ENCODE peak calls at places on chromosome 15, in ten cellular contexts. S is endothelial cell, E is IMR-90, D is A549, Y is psoas muscle, Z is left lung, P is fibroblast of pulmonary artery, N is H9, M is uterus, O is progenitor cell of endocrine pancreas. I is an unnamed sample.
A peak's percentile ranks its signal among the peaks of the same experiment; 100 is the strongest.

GRCh38 chr15:92435145-92435544 is 41.5 kb downstream of the ST8SIA2 start:
- DNase-seq in S (no peak), E (no peak), D (no peak), Y (no peak), Z (no peak), P (no peak), N (no peak), M (no peak), O (no peak), I (no peak)

GRCh38 chr15:94673801-94674200 is 442.4 kb downstream of the MCTP2 start:
- DNase-seq in S (no peak), E (no peak), D (no peak), Y (no peak), Z (no peak), P (no peak), N (no peak), M (no peak), O (no peak), I (no peak)

GRCh38 chr15:68969298-68969697 is 39.0 kb downstream of the SPESP1 start:
- DNase-seq in S (no peak), E (no peak), D (no peak), Y (no peak), Z (no peak), P (no peak), N (no peak), M (no peak), O (no peak), I (no peak)

GRCh38 chr15:68187559-68187958 is 17.6 kb downstream of the CALML4 start:
- DNase-seq in S (no peak), E (peak; percentile 88), D (no peak), Y (no peak), Z (no peak), P (peak; percentile 93), N (no peak), M (peak; percentile 67), O (no peak), I (no peak)

GRCh38 chr15:47194718-47195117 is 522.6 kb upstream of the SEMA6D start:
- DNase-seq in S (no peak), E (peak; percentile 66), D (no peak), Y (no peak), Z (no peak), P (peak; percentile 63), N (no peak), M (no peak), O (no peak), I (no peak)

GRCh38 chr15:37109952-37110630 is 9.7 kb upstream of the MEIS2 start:
- DNase-seq in S (no peak), E (no peak), D (no peak), Y (peak; percentile 64), Z (peak; percentile 63), P (peak; percentile 79), N (peak; percentile 67), M (peak; percentile 65), O (no peak), I (no peak)

GRCh38 chr15:101358895-101359294 is 63.8 kb upstream of the SNRPA1 start:
- DNase-seq in S (no peak), E (peak; percentile 18), D (no peak), Y (no peak), Z (no peak), P (no peak), N (no peak), M (no peak), O (no peak), I (no peak)

GRCh38 chr15:24924621-24925020 is 30.2 kb upstream of the SNRPN start:
- DNase-seq in S (no peak), E (peak; percentile 2), D (no peak), Y (no peak), Z (no peak), P (peak; percentile 7), N (no peak), M (no peak), O (no peak), I (no peak)

GRCh38 chr15:88004379-88004778 is 252.2 kb downstream of the NTRK3 start:
- DNase-seq in S (no peak), E (no peak), D (no peak), Y (no peak), Z (no peak), P (no peak), N (no peak), M (no peak), O (no peak), I (no peak)

GRCh38 chr15:88834211-88834812 is 31.1 kb downstream of the ACAN start:
- DNase-seq in S (peak; percentile 60), E (peak; percentile 63), D (peak; percentile 57), Y (peak; percentile 29), Z (no peak), P (peak; percentile 62), N (peak; percentile 72), M (peak; percentile 47), O (peak; percentile 30), I (no peak)

GRCh38 chr15:88623061-88623460 is 1.9 kb downstream of the AEN start:
- DNase-seq in S (no peak), E (peak; percentile 93), D (peak; percentile 96), Y (no peak), Z (no peak), P (peak; percentile 63), N (no peak), M (no peak), O (no peak), I (no peak)

GRCh38 chr15:100740105-100740504 is 137.7 kb downstream of the ASB7 start:
- DNase-seq in S (no peak), E (peak; percentile 90), D (no peak), Y (no peak), Z (no peak), P (peak; percentile 42), N (no peak), M (no peak), O (no peak), I (no peak)

GRCh38 chr15:81257435-81257834 is 60.8 kb downstream of the IL16 start:
- DNase-seq in S (no peak), E (no peak), D (no peak), Y (no peak), Z (no peak), P (no peak), N (no peak), M (no peak), O (no peak), I (no peak)

GRCh38 chr15:81255596-81255995 is 58.9 kb downstream of the IL16 start:
- DNase-seq in S (no peak), E (no peak), D (no peak), Y (no peak), Z (no peak), P (no peak), N (no peak), M (no peak), O (no peak), I (no peak)

GRCh38 chr15:81254277-81255265 is 57.9 kb downstream of the IL16 start:
- DNase-seq in S (no peak), E (peak; percentile 59), D (no peak), Y (no peak), Z (no peak), P (no peak), N (no peak), M (no peak), O (no peak), I (no peak)

GRCh38 chr15:81258455-81258854 is 61.8 kb downstream of the IL16 start:
- DNase-seq in S (no peak), E (no peak), D (no peak), Y (no peak), Z (no peak), P (no peak), N (no peak), M (no peak), O (no peak), I (no peak)

GRCh38 chr15:81256916-81257315 is 60.2 kb downstream of the IL16 start:
- DNase-seq in S (no peak), E (peak; percentile 73), D (no peak), Y (no peak), Z (no peak), P (peak; percentile 80), N (no peak), M (no peak), O (no peak), I (no peak)
- TF ChIP-seq CTCF in S (no peak), E (peak; percentile 74), D (peak; percentile 30), Y (peak; percentile 33), Z (peak; percentile 31), P (peak; percentile 70), N (peak; percentile 58), M (peak; percentile 37), O (peak; percentile 50), I (peak; percentile 89)

DNA sequence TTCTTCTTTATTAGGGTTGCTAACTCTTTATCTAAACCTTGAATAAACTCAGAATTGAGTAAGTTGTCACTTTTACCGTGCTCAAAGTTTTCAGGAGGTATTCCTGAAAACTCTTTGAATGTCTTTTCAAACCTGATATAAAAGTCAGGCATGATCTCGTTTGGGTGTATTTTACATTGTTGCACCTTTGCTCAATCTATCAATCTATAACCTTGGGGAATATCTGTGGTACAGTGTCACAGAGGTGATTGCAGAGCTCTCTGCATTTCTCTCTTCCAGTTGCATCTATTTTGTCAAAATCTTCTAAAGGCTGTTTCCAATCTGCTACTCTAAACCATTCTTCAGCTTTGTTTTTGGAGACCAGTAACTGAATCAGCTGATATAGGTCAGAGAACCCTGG is 35.7 kb upstream of the AP4E1 start:
- DNase-seq in S (no peak), E (no peak), D (no peak), Y (no peak), Z (no peak), P (no peak), N (no peak), M (no peak), O (no peak), I (no peak)
- TF ChIP-seq CTCF in S (no peak), E (no peak), D (no peak), Y (no peak), Z (no peak), P (no peak), N (no peak), M (no peak), O (no peak), I (no peak)

DNA sequence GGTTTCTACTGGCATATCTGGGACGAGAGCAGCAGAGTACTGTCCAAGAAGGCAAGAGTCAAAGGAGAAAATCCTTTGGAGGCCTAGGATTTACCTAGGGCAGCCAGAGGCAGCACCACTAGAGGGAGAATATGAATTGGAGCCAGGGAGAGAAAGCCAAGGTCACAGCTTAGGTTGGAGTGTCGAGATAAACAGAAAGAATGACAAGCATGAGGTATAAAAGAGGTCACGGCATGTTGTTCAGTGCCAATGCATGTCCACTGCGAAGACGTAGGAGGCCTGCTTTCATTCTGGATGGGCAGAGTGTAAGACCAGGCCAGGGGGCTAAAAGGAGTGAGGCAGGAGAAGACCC is 47.2 kb downstream of the THBS1 start:
- DNase-seq in S (no peak), E (no peak), D (no peak), Y (no peak), Z (no peak), P (no peak), N (no peak), M (no peak), O (no peak), I (no peak)
- TF ChIP-seq CTCF in S (no peak), E (peak; percentile 15), D (no peak), Y (peak; percentile 16), Z (no peak), P (peak; percentile 40), N (peak; percentile 57), M (no peak), O (peak; percentile 36), I (peak; percentile 35)

DNA sequence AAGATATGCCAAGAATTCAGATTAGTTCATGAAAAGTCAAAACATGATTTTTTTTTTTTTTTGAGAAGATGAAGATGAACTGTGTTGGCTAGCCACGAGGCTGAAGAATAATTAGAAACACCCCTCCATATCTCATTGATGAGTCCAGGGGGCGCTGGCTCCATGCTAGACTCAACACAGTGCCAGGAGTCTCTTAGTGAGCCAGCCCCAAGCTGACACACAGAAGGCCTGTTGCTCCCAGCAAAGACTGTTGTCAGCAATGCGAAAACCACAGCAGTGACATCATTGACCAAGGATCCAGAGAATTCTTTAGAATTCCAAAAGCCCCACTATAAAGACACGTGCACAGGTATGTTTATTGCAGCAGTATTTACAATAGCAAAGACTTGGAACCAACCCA is 185.2 kb downstream of the ANXA2 start:
- DNase-seq in S (no peak), E (no peak), D (no peak), Y (no peak), Z (no peak), P (no peak), N (peak; percentile 37), M (no peak), O (no peak), I (no peak)
- TF ChIP-seq CTCF in S (no peak), E (no peak), D (no peak), Y (no peak), Z (no peak), P (no peak), N (peak; percentile 60), M (no peak), O (no peak), I (no peak)